ENCODE peak calls at places on chromosome 21, in five cellular contexts. One of them, this sample, is unnamed.

GRCh38 chr21:37886120-37886519 is 30.1 kb downstream of the KCNJ6 start:
- DNase-seq in activated naive CD4-positive, alpha-beta T cell treated with Interleukin-2 at 50 U/mL for 16 hours: no peak
- DNase-seq in NCI-H1694: no peak
- DNase-seq in hepatic stellate cell: no peak
- DNase-seq in ecto neural progenitor cell: no peak
- DNase-seq in this sample: no peak

GRCh38 chr21:39781331-39781730 is 36.3 kb downstream of the IGSF5 start:
- DNase-seq in ecto neural progenitor cell: no peak
- DNase-seq in hepatic stellate cell: no peak
- DNase-seq in NCI-H1694: no peak
- DNase-seq in activated naive CD4-positive, alpha-beta T cell treated with Interleukin-2 at 50 U/mL for 16 hours: no peak
- DNase-seq in this sample: no peak

GRCh38 chr21:35097525-35097924 is 48.4 kb upstream of the RUNX1 start:
- DNase-seq in ecto neural progenitor cell: no peak
- DNase-seq in NCI-H1694: no peak
- DNase-seq in hepatic stellate cell: no peak
- DNase-seq in activated naive CD4-positive, alpha-beta T cell treated with Interleukin-2 at 50 U/mL for 16 hours: no peak
- DNase-seq in this sample: no peak

GRCh38 chr21:14734191-14734590 is 188.1 kb upstream of the SAMSN1 start:
- DNase-seq in hepatic stellate cell: no peak
- DNase-seq in NCI-H1694: no peak
- DNase-seq in activated naive CD4-positive, alpha-beta T cell treated with Interleukin-2 at 50 U/mL for 16 hours: no peak
- DNase-seq in ecto neural progenitor cell: no peak
- DNase-seq in this sample: no peak

GRCh38 chr21:40553781-40554180 is 293.2 kb downstream of the DSCAM start:
- DNase-seq in ecto neural progenitor cell: no peak
- DNase-seq in activated naive CD4-positive, alpha-beta T cell treated with Interleukin-2 at 50 U/mL for 16 hours: no peak
- DNase-seq in NCI-H1694: no peak
- DNase-seq in hepatic stellate cell: no peak
- DNase-seq in this sample: no peak

GRCh38 chr21:45128613-45129226 is 54.3 kb downstream of the ADARB1 start:
- DNase-seq in hepatic stellate cell: peak
- DNase-seq in NCI-H1694: peak
- DNase-seq in ecto neural progenitor cell: peak
- DNase-seq in activated naive CD4-positive, alpha-beta T cell treated with Interleukin-2 at 50 U/mL for 16 hours: peak
- DNase-seq in this sample: peak

GRCh38 chr21:34820051-34820450 is 151.3 kb downstream of the CLIC6 start:
- DNase-seq in activated naive CD4-positive, alpha-beta T cell treated with Interleukin-2 at 50 U/mL for 16 hours: no peak
- DNase-seq in ecto neural progenitor cell: no peak
- DNase-seq in hepatic stellate cell: no peak
- DNase-seq in NCI-H1694: no peak
- DNase-seq in this sample: no peak

GRCh38 chr21:15057290-15057689 is 7.5 kb downstream of the NRIP1 start:
- DNase-seq in NCI-H1694: no peak
- DNase-seq in ecto neural progenitor cell: no peak
- DNase-seq in hepatic stellate cell: no peak
- DNase-seq in activated naive CD4-positive, alpha-beta T cell treated with Interleukin-2 at 50 U/mL for 16 hours: no peak
- DNase-seq in this sample: no peak

GRCh38 chr21:17759546-17760178 is 59.5 kb downstream of the C21orf91 start:
- DNase-seq in NCI-H1694: no peak
- DNase-seq in ecto neural progenitor cell: no peak
- DNase-seq in hepatic stellate cell: no peak
- DNase-seq in activated naive CD4-positive, alpha-beta T cell treated with Interleukin-2 at 50 U/mL for 16 hours: no peak
- DNase-seq in this sample: no peak

GRCh38 chr21:37783016-37783415 is 133.2 kb downstream of the KCNJ6 start:
- DNase-seq in hepatic stellate cell: no peak
- DNase-seq in NCI-H1694: no peak
- DNase-seq in activated naive CD4-positive, alpha-beta T cell treated with Interleukin-2 at 50 U/mL for 16 hours: no peak
- DNase-seq in ecto neural progenitor cell: no peak
- DNase-seq in this sample: no peak

GRCh38 chr21:14630556-14631069 is 84.5 kb upstream of the SAMSN1 start:
- DNase-seq in ecto neural progenitor cell: no peak
- DNase-seq in hepatic stellate cell: no peak
- DNase-seq in activated naive CD4-positive, alpha-beta T cell treated with Interleukin-2 at 50 U/mL for 16 hours: no peak
- DNase-seq in NCI-H1694: no peak
- DNase-seq in this sample: no peak

GRCh38 chr21:30718239-30718909 is at the start of gene KRTAP21-3:
- DNase-seq in NCI-H1694: no peak
- DNase-seq in activated naive CD4-positive, alpha-beta T cell treated with Interleukin-2 at 50 U/mL for 16 hours: peak
- DNase-seq in ecto neural progenitor cell: no peak
- DNase-seq in hepatic stellate cell: no peak
- DNase-seq in this sample: no peak

GRCh38 chr21:30340714-30341573 is 3.5 kb upstream of the KRTAP27-1 start:
- DNase-seq in NCI-H1694: peak
- DNase-seq in ecto neural progenitor cell: no peak
- DNase-seq in activated naive CD4-positive, alpha-beta T cell treated with Interleukin-2 at 50 U/mL for 16 hours: peak
- DNase-seq in hepatic stellate cell: peak
- DNase-seq in this sample: no peak

GRCh38 chr21:26170471-26171309 is at the start of gene APP:
- DNase-seq in ecto neural progenitor cell: peak
- DNase-seq in NCI-H1694: peak
- DNase-seq in activated naive CD4-positive, alpha-beta T cell treated with Interleukin-2 at 50 U/mL for 16 hours: peak
- DNase-seq in hepatic stellate cell: peak
- DNase-seq in this sample: peak

GRCh38 chr21:43882952-43883492 is 18.0 kb downstream of the AGPAT3 start:
- DNase-seq in ecto neural progenitor cell: no peak
- DNase-seq in activated naive CD4-positive, alpha-beta T cell treated with Interleukin-2 at 50 U/mL for 16 hours: no peak
- DNase-seq in hepatic stellate cell: no peak
- DNase-seq in NCI-H1694: no peak
- DNase-seq in this sample: no peak

GRCh38 chr21:14259669-14260458 is 43.9 kb downstream of the RBM11 start:
- DNase-seq in ecto neural progenitor cell: no peak
- DNase-seq in hepatic stellate cell: peak
- DNase-seq in activated naive CD4-positive, alpha-beta T cell treated with Interleukin-2 at 50 U/mL for 16 hours: no peak
- DNase-seq in NCI-H1694: peak
- DNase-seq in this sample: no peak

GRCh38 chr21:25421327-25422028 is 185.8 kb downstream of the MRPL39 start:
- DNase-seq in ecto neural progenitor cell: no peak
- DNase-seq in activated naive CD4-positive, alpha-beta T cell treated with Interleukin-2 at 50 U/mL for 16 hours: peak
- DNase-seq in NCI-H1694: peak
- DNase-seq in hepatic stellate cell: no peak
- DNase-seq in this sample: no peak

GRCh38 chr21:24729568-24729967 is 877.7 kb downstream of the MRPL39 start:
- DNase-seq in NCI-H1694: no peak
- DNase-seq in ecto neural progenitor cell: no peak
- DNase-seq in activated naive CD4-positive, alpha-beta T cell treated with Interleukin-2 at 50 U/mL for 16 hours: no peak
- DNase-seq in hepatic stellate cell: no peak
- DNase-seq in this sample: no peak

GRCh38 chr21:28541371-28542112 is 451.1 kb downstream of the LTN1 start:
- DNase-seq in ecto neural progenitor cell: no peak
- DNase-seq in hepatic stellate cell: no peak
- DNase-seq in NCI-H1694: no peak
- DNase-seq in activated naive CD4-positive, alpha-beta T cell treated with Interleukin-2 at 50 U/mL for 16 hours: no peak
- DNase-seq in this sample: no peak

This sample was measured in osteocyte.